ENCODE peak calls at places on chromosomes 2 and 18, in five cellular contexts. One of them, this sample, is unnamed.

GRCh38 chr2:61220768-61221167 is 58.8 kb downstream of the C2orf74 start:
- DNase-seq in esophagus squamous epithelium: no peak
- DNase-seq in OCI-LY7: no peak
- DNase-seq in GM23338: peak
- DNase-seq in neural progenitor cell: no peak
- DNase-seq in this sample: no peak

GRCh38 chr2:2921011-2921720 is 456.5 kb downstream of the EIPR1 start:
- DNase-seq in esophagus squamous epithelium: no peak
- DNase-seq in OCI-LY7: no peak
- DNase-seq in GM23338: no peak
- DNase-seq in neural progenitor cell: no peak
- DNase-seq in this sample: no peak

GRCh38 chr18:9453273-9453672 is 22.0 kb upstream of the RALBP1 start:
- DNase-seq in esophagus squamous epithelium: no peak
- DNase-seq in OCI-LY7: no peak
- DNase-seq in GM23338: no peak
- DNase-seq in neural progenitor cell: no peak
- DNase-seq in this sample: no peak

GRCh38 chr2:8679827-8680731 is 1.8 kb upstream of the ID2 start:
- DNase-seq in esophagus squamous epithelium: no peak
- DNase-seq in OCI-LY7: peak
- DNase-seq in GM23338: no peak
- DNase-seq in neural progenitor cell: peak
- DNase-seq in this sample: peak

GRCh38 chr2:172712251-172712650 is 23.4 kb upstream of the RAPGEF4 start:
- DNase-seq in esophagus squamous epithelium: no peak
- DNase-seq in OCI-LY7: no peak
- DNase-seq in GM23338: no peak
- DNase-seq in neural progenitor cell: no peak
- DNase-seq in this sample: no peak

GRCh38 chr2:46014911-46015654 is 282.1 kb upstream of the EPAS1 start:
- DNase-seq in esophagus squamous epithelium: no peak
- DNase-seq in OCI-LY7: no peak
- DNase-seq in GM23338: peak
- DNase-seq in neural progenitor cell: peak
- DNase-seq in this sample: no peak

GRCh38 chr2:122236152-122236892 is 480.9 kb downstream of the TSN start:
- DNase-seq in esophagus squamous epithelium: no peak
- DNase-seq in OCI-LY7: no peak
- DNase-seq in GM23338: no peak
- DNase-seq in neural progenitor cell: no peak
- DNase-seq in this sample: peak

GRCh38 chr18:75161629-75162028 is 47.3 kb downstream of the PTGR3 start:
- DNase-seq in esophagus squamous epithelium: no peak
- DNase-seq in OCI-LY7: peak
- DNase-seq in GM23338: no peak
- DNase-seq in neural progenitor cell: no peak
- DNase-seq in this sample: no peak

GRCh38 chr18:78974115-78974740 is 5.4 kb upstream of the SALL3 start:
- DNase-seq in esophagus squamous epithelium: no peak
- DNase-seq in OCI-LY7: no peak
- DNase-seq in GM23338: peak
- DNase-seq in neural progenitor cell: peak
- DNase-seq in this sample: no peak

GRCh38 chr2:206790311-206790935 is 25.0 kb downstream of the FASTKD2 start:
- DNase-seq in esophagus squamous epithelium: no peak
- DNase-seq in OCI-LY7: no peak
- DNase-seq in GM23338: no peak
- DNase-seq in neural progenitor cell: no peak
- DNase-seq in this sample: no peak

GRCh38 chr2:28997847-28998735 is 17.0 kb downstream of the TOGARAM2 start:
- DNase-seq in esophagus squamous epithelium: no peak
- DNase-seq in OCI-LY7: no peak
- DNase-seq in GM23338: no peak
- DNase-seq in neural progenitor cell: no peak
- DNase-seq in this sample: no peak

GRCh38 chr2:70888925-70889715 is 46.6 kb upstream of the ATP6V1B1 start:
- DNase-seq in esophagus squamous epithelium: no peak
- DNase-seq in OCI-LY7: no peak
- DNase-seq in GM23338: peak
- DNase-seq in neural progenitor cell: peak
- DNase-seq in this sample: no peak

GRCh38 chr18:26421503-26421902 is 126.8 kb downstream of the KCTD1 start:
- DNase-seq in esophagus squamous epithelium: no peak
- DNase-seq in OCI-LY7: no peak
- DNase-seq in GM23338: no peak
- DNase-seq in neural progenitor cell: no peak
- DNase-seq in this sample: no peak

GRCh38 chr2:10790228-10790973 is 22.2 kb downstream of the PDIA6 start:
- DNase-seq in esophagus squamous epithelium: no peak
- DNase-seq in OCI-LY7: no peak
- DNase-seq in GM23338: no peak
- DNase-seq in neural progenitor cell: no peak
- DNase-seq in this sample: no peak

GRCh38 chr2:186603208-186603765 is 13.4 kb downstream of the ITGAV start:
- DNase-seq in esophagus squamous epithelium: no peak
- DNase-seq in OCI-LY7: no peak
- DNase-seq in GM23338: no peak
- DNase-seq in neural progenitor cell: no peak
- DNase-seq in this sample: no peak

GRCh38 chr2:200614249-200614648 is 28.4 kb downstream of the AOX1 start:
- DNase-seq in esophagus squamous epithelium: no peak
- DNase-seq in OCI-LY7: no peak
- DNase-seq in GM23338: no peak
- DNase-seq in neural progenitor cell: no peak
- DNase-seq in this sample: no peak

GRCh38 chr2:85958731-85959130 is 69.9 kb upstream of the ST3GAL5 start:
- DNase-seq in esophagus squamous epithelium: no peak
- DNase-seq in OCI-LY7: no peak
- DNase-seq in GM23338: no peak
- DNase-seq in neural progenitor cell: no peak
- DNase-seq in this sample: no peak

GRCh38 chr2:73830871-73831401 is 2.2 kb downstream of the STAMBP start:
- DNase-seq in esophagus squamous epithelium: no peak
- DNase-seq in OCI-LY7: no peak
- DNase-seq in GM23338: no peak
- DNase-seq in neural progenitor cell: no peak
- DNase-seq in this sample: no peak

GRCh38 chr2:17122887-17123501 is 395.2 kb downstream of the RAD51AP2 start:
- DNase-seq in esophagus squamous epithelium: no peak
- DNase-seq in OCI-LY7: no peak
- DNase-seq in GM23338: no peak
- DNase-seq in neural progenitor cell: no peak
- DNase-seq in this sample: no peak
- TF ChIP-seq CTCF in esophagus squamous epithelium: no peak
- TF ChIP-seq CTCF in OCI-LY7: no peak
- TF ChIP-seq CTCF in GM23338: no peak
- TF ChIP-seq CTCF in neural progenitor cell: no peak
- TF ChIP-seq CTCF in this sample: no peak

DNA sequence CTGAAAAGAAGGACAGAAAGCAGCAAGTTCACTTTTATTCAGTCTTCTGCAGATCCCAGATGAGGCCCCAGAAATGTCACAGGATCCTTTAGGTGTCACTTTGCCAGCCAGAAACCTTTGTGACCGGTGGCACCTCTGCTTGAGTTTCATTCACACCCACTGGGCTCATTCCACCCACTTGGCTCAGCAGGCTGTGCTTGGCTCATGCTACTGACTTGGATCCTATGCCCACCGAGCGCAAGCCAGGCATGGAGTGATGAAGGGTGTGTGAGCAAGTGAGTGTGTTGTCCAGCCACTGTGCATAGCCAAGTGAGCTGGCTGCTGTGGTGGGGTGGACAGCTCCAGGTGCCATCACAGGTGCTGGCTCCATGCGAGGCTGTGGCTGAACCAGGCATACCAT is 357.0 kb upstream of the GULP1 start:
- DNase-seq in esophagus squamous epithelium: no peak
- DNase-seq in OCI-LY7: no peak
- DNase-seq in GM23338: no peak
- DNase-seq in neural progenitor cell: no peak
- DNase-seq in this sample: no peak
- H3K4me3 ChIP-seq in esophagus squamous epithelium: no peak
- H3K4me3 ChIP-seq in OCI-LY7: no peak
- H3K4me3 ChIP-seq in GM23338: no peak
- H3K4me3 ChIP-seq in neural progenitor cell: no peak
- H3K4me3 ChIP-seq in this sample: peak

DNA sequence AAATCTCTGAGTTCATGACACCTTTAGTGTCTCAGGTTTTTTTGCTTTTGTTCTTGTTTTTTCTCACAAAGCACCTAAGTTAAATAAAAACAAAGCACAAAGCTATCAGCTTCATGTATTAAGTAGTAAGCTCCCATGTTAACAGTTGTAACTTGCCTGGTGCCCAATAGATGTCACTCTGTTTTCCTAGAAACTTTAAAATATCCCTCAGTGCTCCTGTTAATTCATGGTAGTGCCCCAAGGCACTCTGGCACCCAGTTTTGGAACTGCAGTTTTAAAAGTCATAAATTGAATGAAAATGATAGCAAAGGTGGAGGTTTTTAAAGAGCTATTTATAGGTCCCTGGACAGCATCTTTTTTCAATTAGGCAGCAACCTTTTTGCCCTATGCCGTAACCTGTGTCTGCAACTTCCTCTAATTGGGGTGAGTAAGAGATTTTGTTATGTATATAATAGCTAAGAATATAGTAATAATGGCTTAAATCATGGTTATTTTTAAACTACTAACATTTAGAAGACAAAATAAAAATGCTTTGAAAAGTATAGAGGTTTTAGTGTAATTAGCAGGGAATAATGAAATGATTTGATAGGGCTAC is 555.0 kb upstream of the TMEFF2 start:
- DNase-seq in esophagus squamous epithelium: no peak
- DNase-seq in OCI-LY7: no peak
- DNase-seq in GM23338: peak
- DNase-seq in neural progenitor cell: peak
- DNase-seq in this sample: no peak
- TF ChIP-seq CTCF in esophagus squamous epithelium: no peak
- TF ChIP-seq CTCF in OCI-LY7: peak
- TF ChIP-seq CTCF in GM23338: peak
- TF ChIP-seq CTCF in neural progenitor cell: peak
- TF ChIP-seq CTCF in this sample: no peak

GRCh38 chr18:23992119-23992940 is 22.2 kb upstream of the TTC39C start:
- DNase-seq in esophagus squamous epithelium: no peak
- DNase-seq in OCI-LY7: no peak
- DNase-seq in GM23338: no peak
- DNase-seq in neural progenitor cell: no peak
- DNase-seq in this sample: no peak
- H3K4me3 ChIP-seq in esophagus squamous epithelium: no peak
- H3K4me3 ChIP-seq in OCI-LY7: no peak
- H3K4me3 ChIP-seq in GM23338: no peak
- H3K4me3 ChIP-seq in neural progenitor cell: no peak
- H3K4me3 ChIP-seq in this sample: no peak

GRCh38 chr2:221570321-221571107 is 1.6 kb downstream of the EPHA4 start:
- DNase-seq in esophagus squamous epithelium: no peak
- DNase-seq in OCI-LY7: no peak
- DNase-seq in GM23338: peak
- DNase-seq in neural progenitor cell: peak
- DNase-seq in this sample: no peak

GRCh38 chr2:221569342-221570278 is 2.5 kb downstream of the EPHA4 start:
- DNase-seq in esophagus squamous epithelium: no peak
- DNase-seq in OCI-LY7: no peak
- DNase-seq in GM23338: peak
- DNase-seq in neural progenitor cell: peak
- DNase-seq in this sample: no peak

GRCh38 chr2:221567231-221567760 is 4.8 kb downstream of the EPHA4 start:
- DNase-seq in esophagus squamous epithelium: no peak
- DNase-seq in OCI-LY7: no peak
- DNase-seq in GM23338: no peak
- DNase-seq in neural progenitor cell: peak
- DNase-seq in this sample: no peak

GRCh38 chr2:221568299-221568698 is 3.8 kb downstream of the EPHA4 start:
- DNase-seq in esophagus squamous epithelium: no peak
- DNase-seq in OCI-LY7: no peak
- DNase-seq in GM23338: no peak
- DNase-seq in neural progenitor cell: no peak
- DNase-seq in this sample: no peak

GRCh38 chr2:221567809-221568208 is 4.3 kb downstream of the EPHA4 start:
- DNase-seq in esophagus squamous epithelium: no peak
- DNase-seq in OCI-LY7: no peak
- DNase-seq in GM23338: no peak
- DNase-seq in neural progenitor cell: no peak
- DNase-seq in this sample: no peak
- TF ChIP-seq CTCF in esophagus squamous epithelium: no peak
- TF ChIP-seq CTCF in OCI-LY7: no peak
- TF ChIP-seq CTCF in GM23338: no peak
- TF ChIP-seq CTCF in neural progenitor cell: no peak
- TF ChIP-seq CTCF in this sample: no peak

GRCh38 chr18:22711381-22711717 is 221.8 kb upstream of the RBBP8 start:
- DNase-seq in esophagus squamous epithelium: no peak
- DNase-seq in OCI-LY7: no peak
- DNase-seq in GM23338: no peak
- DNase-seq in neural progenitor cell: no peak
- DNase-seq in this sample: no peak
- H3K4me3 ChIP-seq in esophagus squamous epithelium: peak
- H3K4me3 ChIP-seq in OCI-LY7: no peak
- H3K4me3 ChIP-seq in GM23338: no peak
- H3K4me3 ChIP-seq in neural progenitor cell: no peak
- H3K4me3 ChIP-seq in this sample: peak